ENCODE peak calls at places on chromosome 10, in six cellular contexts. M is T follicular helper cell; A is stimulated activated naive CD4-positive, alpha-beta T cell; Z is non-pigmented ciliary epithelial cell; V is activated T-helper 1 cell treated with Interleukin-2 at 50 U/mL for 16 hours; R is endodermal cell. S is an unnamed sample.
A peak's percentile ranks its signal among the peaks of the same experiment; 100 is the strongest.

GRCh38 chr10:59589721-59590120 is 119.9 kb downstream of the SLC16A9 start:
- DNase-seq in M (no peak), A (no peak), Z (no peak), V (no peak), R (no peak), S (no peak)

GRCh38 chr10:86366033-86366901 is at the start of gene GRID1:
- DNase-seq in M (no peak), A (no peak), Z (no peak), V (no peak), R (peak; percentile 87), S (no peak)

GRCh38 chr10:88066319-88066718 is 202.9 kb downstream of the PTEN start:
- DNase-seq in M (no peak), A (no peak), Z (no peak), V (no peak), R (no peak), S (no peak)

GRCh38 chr10:133132711-133133291 is 27.2 kb upstream of the KNDC1 start:
- DNase-seq in M (no peak), A (no peak), Z (no peak), V (no peak), R (peak; percentile 44), S (no peak)

GRCh38 chr10:117860823-117861222 is 185.9 kb downstream of the RAB11FIP2 start:
- DNase-seq in M (no peak), A (no peak), Z (peak; percentile 1), V (no peak), R (no peak), S (no peak)

GRCh38 chr10:69048103-69048502 is 39.8 kb upstream of the SRGN start:
- DNase-seq in M (no peak), A (no peak), Z (no peak), V (no peak), R (no peak), S (no peak)

GRCh38 chr10:4720463-4720862 is 105.5 kb upstream of the AKR1E2 start:
- DNase-seq in M (no peak), A (no peak), Z (no peak), V (no peak), R (no peak), S (no peak)

GRCh38 chr10:106401161-106401560 is 763.3 kb downstream of the SORCS1 start:
- DNase-seq in M (no peak), A (no peak), Z (no peak), V (no peak), R (no peak), S (no peak)

GRCh38 chr10:33390046-33390445 is 55.6 kb upstream of the NRP1 start:
- DNase-seq in M (no peak), A (no peak), Z (no peak), V (no peak), R (no peak), S (no peak)

GRCh38 chr10:75398630-75399460 is 2.7 kb downstream of the ZNF503 start:
- DNase-seq in M (no peak), A (no peak), Z (no peak), V (no peak), R (peak; percentile 81), S (no peak)

GRCh38 chr10:116044722-116045374 is 228.2 kb downstream of the GFRA1 start:
- DNase-seq in M (no peak), A (no peak), Z (no peak), V (no peak), R (no peak), S (no peak)

GRCh38 chr10:24360286-24361127 is 151.6 kb downstream of the KIAA1217 start:
- DNase-seq in M (no peak), A (no peak), Z (no peak), V (no peak), R (peak; percentile 88), S (no peak)

GRCh38 chr10:57579926-57580325 is 687.8 kb downstream of the IPMK start:
- DNase-seq in M (no peak), A (no peak), Z (no peak), V (no peak), R (peak; percentile 79), S (no peak)

GRCh38 chr10:132107211-132107946 is 41.6 kb downstream of the JAKMIP3 start:
- DNase-seq in M (no peak), A (no peak), Z (no peak), V (no peak), R (peak; percentile 36), S (peak; percentile 87)

GRCh38 chr10:124534231-124534798 is 72.7 kb downstream of the LHPP start:
- DNase-seq in M (no peak), A (no peak), Z (peak; percentile 4), V (no peak), R (peak; percentile 82), S (no peak)

GRCh38 chr10:64076322-64076940 is 555.2 kb downstream of the REEP3 start:
- DNase-seq in M (no peak), A (no peak), Z (no peak), V (no peak), R (no peak), S (no peak)

S was measured in vagina.